ENCODE peak calls at places on chromosomes 5 and 9, in nine cellular contexts. Q, B, R, H, U, W, D, Z and E are unnamed samples.

GRCh38 chr9:2055203-2055658 is 40.1 kb downstream of the SMARCA2 start:
- DNase-seq in B (no peak), D (no peak), R (no peak), Z (no peak), H (no peak), U (no peak), Q (peak), W (no peak), E (peak)

GRCh38 chr5:9197881-9198260 is 348.0 kb downstream of the SEMA5A start:
- DNase-seq in Q (peak), H (no peak), R (peak), U (no peak), D (no peak), B (no peak), W (no peak), Z (no peak), E (no peak)

GRCh38 chr9:75889577-75889976 is 896 bp upstream of the PCSK5 start:
- DNase-seq in W (no peak), R (no peak), Q (no peak), B (no peak), U (no peak), D (no peak), H (peak), Z (no peak), E (no peak)

GRCh38 chr9:4225291-4226119 is 74.4 kb downstream of the GLIS3 start:
- DNase-seq in D (no peak), W (peak), B (no peak), Q (peak), H (no peak), Z (no peak), R (peak), U (no peak), E (peak)

GRCh38 chr9:95552814-95553546 is 36.2 kb upstream of the PTCH1 start:
- DNase-seq in H (peak), W (no peak), R (no peak), Q (peak), D (no peak), B (no peak), U (no peak), Z (no peak), E (no peak)

GRCh38 chr5:134082264-134082992 is 32.1 kb upstream of the TCF7 start:
- DNase-seq in U (no peak), D (no peak), Z (no peak), W (no peak), B (no peak), Q (peak), R (no peak), H (no peak), E (no peak)

GRCh38 chr9:130713286-130713975 is 19.9 kb downstream of the EXOSC2 start:
- DNase-seq in U (no peak), B (peak), R (peak), D (peak), Z (no peak), Q (no peak), H (no peak), W (no peak), E (no peak)

GRCh38 chr5:61768692-61769281 is 436.7 kb downstream of the ZSWIM6 start:
- DNase-seq in W (peak), Z (no peak), H (peak), U (no peak), R (peak), B (no peak), D (no peak), Q (peak), E (no peak)

GRCh38 chr9:137582286-137582860 is 3.6 kb upstream of the DPH7 start:
- DNase-seq in R (no peak), Z (no peak), D (no peak), B (no peak), U (no peak), Q (no peak), W (peak), H (peak), E (no peak)

GRCh38 chr9:95091574-95091970 is 225.9 kb downstream of the FANCC start:
- DNase-seq in D (no peak), H (peak), U (no peak), Z (peak), Q (peak), R (peak), B (no peak), W (peak), E (no peak)

GRCh38 chr9:92247296-92247695 is 46.2 kb downstream of the IARS1 start:
- DNase-seq in B (no peak), W (no peak), H (no peak), R (peak), U (no peak), D (no peak), Q (no peak), Z (no peak), E (no peak)

GRCh38 chr5:17056056-17056690 is 120.1 kb upstream of the MYO10 start:
- DNase-seq in H (no peak), B (no peak), R (peak), Z (no peak), D (no peak), W (peak), U (no peak), Q (peak), E (no peak)

GRCh38 chr5:29307498-29307897 is 1886.0 kb upstream of the CDH6 start:
- DNase-seq in W (no peak), R (no peak), H (no peak), Z (no peak), B (no peak), D (no peak), U (no peak), Q (peak), E (no peak)

GRCh38 chr5:59190746-59191145 is 607.9 kb downstream of the RAB3C start:
- DNase-seq in Q (no peak), W (no peak), Z (no peak), U (no peak), B (no peak), D (no peak), H (no peak), R (peak), E (no peak)

GRCh38 chr5:43041669-43042175 is 1.6 kb upstream of the ANXA2R start:
- DNase-seq in Z (peak), R (peak), B (no peak), H (peak), U (peak), Q (peak), W (peak), D (peak), E (no peak)

GRCh38 chr5:53691014-53691413 is 130.6 kb downstream of the NDUFS4 start:
- DNase-seq in B (no peak), U (no peak), D (no peak), H (no peak), Q (no peak), W (no peak), R (no peak), Z (no peak), E (no peak)